ENCODE peak calls at places on chromosomes 6 and 20, in four cellular contexts. I is suprapubic skin, P is GM06990, Z is foreskin fibroblast. U is an unnamed sample.

GRCh38 chr20:10902836-10903410 is 229.1 kb upstream of the JAG1 start:
- DNase-seq in P (no peak), Z (peak; percentile 54), I (no peak), U (no peak)

GRCh38 chr20:8795404-8795803 is 273.5 kb upstream of the PLCB4 start:
- DNase-seq in P (no peak), I (no peak), Z (no peak), U (no peak)

GRCh38 chr6:106421491-106421890 is 61.0 kb downstream of the CRYBG1 start:
- DNase-seq in Z (peak; percentile 13), I (no peak), P (no peak), U (no peak)

GRCh38 chr6:107064579-107065065 is 36.6 kb downstream of the MTRES1 start:
- DNase-seq in P (no peak), Z (peak; percentile 56), I (no peak), U (no peak)

GRCh38 chr6:15020114-15020770 is 225.6 kb upstream of the JARID2 start:
- DNase-seq in I (no peak), P (no peak), Z (no peak), U (no peak)

GRCh38 chr6:26457407-26457795 is 354 bp upstream of the BTN2A1 start:
- DNase-seq in P (peak; percentile 41), I (no peak), Z (no peak), U (no peak)

GRCh38 chr20:6008254-6008653 is 45.6 kb downstream of the LRRN4 start:
- DNase-seq in I (peak; percentile 81), P (no peak), Z (peak; percentile 95), U (no peak)

GRCh38 chr20:64138276-64138815 is 25.9 kb upstream of the MYT1 start:
- DNase-seq in Z (no peak), I (peak; percentile 14), P (no peak), U (no peak)

GRCh38 chr6:105869835-105870506 is 216.2 kb upstream of the PRDM1 start:
- DNase-seq in I (no peak), P (no peak), Z (no peak), U (no peak)

GRCh38 chr6:47168176-47168575 is 126.0 kb upstream of the ADGRF1 start:
- DNase-seq in I (no peak), Z (peak; percentile 98), P (no peak), U (no peak)

GRCh38 chr6:30615219-30615957 is 1.7 kb downstream of the PPP1R10 start:
- DNase-seq in Z (peak; percentile 85), P (peak; percentile 49), I (no peak), U (no peak)

GRCh38 chr20:50020283-50020682 is 37.5 kb downstream of the SNAI1 start:
- DNase-seq in Z (peak; percentile 70), P (no peak), I (no peak), U (no peak)

GRCh38 chr6:112331306-112331705 is 15.8 kb upstream of the RFPL4B start:
- DNase-seq in I (no peak), Z (peak; percentile 78), P (no peak), U (no peak)

GRCh38 chr6:112330877-112331260 is 16.3 kb upstream of the RFPL4B start:
- DNase-seq in I (no peak), Z (no peak), P (no peak), U (no peak)

GRCh38 chr6:112325449-112325848 is 21.7 kb upstream of the RFPL4B start:
- DNase-seq in Z (no peak), I (no peak), P (no peak), U (no peak)

GRCh38 chr6:112332274-112332673 is 14.9 kb upstream of the RFPL4B start:
- DNase-seq in P (no peak), Z (peak; percentile 88), I (no peak), U (no peak)

DNA sequence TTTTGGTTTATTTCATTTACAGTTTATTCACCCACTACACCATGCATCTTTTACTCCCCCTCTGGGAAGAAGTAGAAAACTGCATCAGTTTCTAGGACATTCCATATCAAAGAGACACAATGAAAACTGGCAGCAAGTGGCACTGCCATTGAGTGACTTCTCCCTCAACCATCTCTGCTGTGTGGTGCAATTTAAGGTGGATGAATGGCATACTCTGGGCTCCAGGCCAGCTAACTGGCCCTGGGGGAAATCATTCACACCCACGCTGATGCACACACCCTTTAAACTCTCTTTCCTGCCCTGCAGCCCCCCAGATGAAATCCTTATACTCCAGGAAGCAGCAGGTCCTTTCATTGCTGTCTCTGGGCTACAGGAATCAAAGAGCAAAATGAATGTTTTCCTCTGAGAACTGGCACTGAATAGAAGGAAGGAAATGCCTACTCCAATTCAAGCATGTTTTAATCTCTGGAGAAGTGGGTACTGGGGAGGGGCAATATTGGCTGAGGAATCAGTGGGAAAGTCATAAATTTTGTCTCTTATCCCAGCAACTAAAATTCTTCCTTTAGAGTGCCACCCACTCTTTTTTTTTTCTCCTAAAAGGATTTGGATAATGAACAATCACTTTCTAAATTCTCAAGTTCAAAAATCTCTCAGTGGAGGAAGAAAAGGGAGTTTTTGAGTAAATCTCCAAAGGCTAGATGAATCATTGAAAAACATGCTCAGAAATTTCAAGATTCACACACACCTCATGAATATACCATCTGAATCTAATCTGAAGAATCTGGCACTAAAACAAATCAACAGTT is 16.9 kb upstream of the RFPL4B start:
- DNase-seq in I (no peak), Z (peak; percentile 82), P (no peak), U (no peak)
- TF ChIP-seq CTCF in I (no peak), Z (peak; percentile 28), P (no peak), U (no peak)

DNA sequence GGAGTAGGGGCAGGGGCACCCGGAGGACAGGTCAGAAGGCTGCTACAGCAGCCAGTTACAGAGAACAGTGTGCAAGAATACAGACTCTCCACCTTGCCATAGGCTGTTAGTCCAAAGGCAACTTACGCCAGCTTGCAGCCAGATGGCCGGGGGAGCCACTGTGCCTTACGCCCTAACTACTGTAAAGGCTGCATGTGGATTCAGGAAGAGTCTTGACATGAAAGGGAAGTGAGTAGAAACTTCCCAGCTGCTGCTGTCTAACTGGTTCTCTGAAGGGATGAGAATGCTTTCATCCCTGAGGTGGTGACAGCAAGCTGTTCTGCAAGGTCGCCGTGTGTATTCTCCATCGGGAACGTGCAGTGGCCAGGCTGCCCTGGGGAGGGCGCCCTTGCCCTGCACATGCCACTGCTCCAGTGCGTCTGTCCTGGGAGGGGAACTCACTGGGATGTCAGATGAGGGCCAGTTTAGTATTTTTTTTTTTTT is 46.1 kb downstream of the LYRM4 start:
- DNase-seq in P (peak; percentile 51), I (no peak), Z (peak; percentile 79), U (no peak)
- TF ChIP-seq CTCF in P (peak; percentile 78), I (no peak), Z (peak; percentile 58), U (peak; percentile 66)

DNA sequence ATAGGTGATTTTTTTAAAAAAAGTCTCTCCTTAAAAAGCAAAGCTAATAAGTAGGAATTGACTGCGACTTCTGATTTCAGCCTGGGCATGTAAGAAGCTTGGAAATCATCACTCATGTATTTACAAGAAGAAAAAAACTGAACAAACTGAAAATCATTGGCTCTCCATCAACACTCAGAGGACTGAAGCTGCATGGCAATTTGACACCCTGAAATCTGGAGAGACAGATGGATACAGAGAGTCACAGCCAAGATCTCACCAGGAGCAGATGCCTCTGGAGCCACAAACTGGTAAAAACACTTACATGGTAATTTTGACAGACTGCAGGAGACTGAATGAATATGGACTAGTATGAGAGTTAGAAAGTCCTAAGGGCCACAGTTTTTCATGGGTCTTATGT is 191.2 kb upstream of the TCF21 start:
- DNase-seq in I (no peak), Z (peak; percentile 38), P (no peak), U (no peak)
- TF ChIP-seq CTCF in I (no peak), Z (no peak), P (no peak), U (no peak)

GRCh38 chr6:159118941-159119340 is 50.3 kb upstream of the FNDC1 start:
- DNase-seq in I (no peak), Z (no peak), P (no peak), U (no peak)
- TF ChIP-seq CTCF in I (no peak), Z (no peak), P (no peak), U (no peak)

DNA sequence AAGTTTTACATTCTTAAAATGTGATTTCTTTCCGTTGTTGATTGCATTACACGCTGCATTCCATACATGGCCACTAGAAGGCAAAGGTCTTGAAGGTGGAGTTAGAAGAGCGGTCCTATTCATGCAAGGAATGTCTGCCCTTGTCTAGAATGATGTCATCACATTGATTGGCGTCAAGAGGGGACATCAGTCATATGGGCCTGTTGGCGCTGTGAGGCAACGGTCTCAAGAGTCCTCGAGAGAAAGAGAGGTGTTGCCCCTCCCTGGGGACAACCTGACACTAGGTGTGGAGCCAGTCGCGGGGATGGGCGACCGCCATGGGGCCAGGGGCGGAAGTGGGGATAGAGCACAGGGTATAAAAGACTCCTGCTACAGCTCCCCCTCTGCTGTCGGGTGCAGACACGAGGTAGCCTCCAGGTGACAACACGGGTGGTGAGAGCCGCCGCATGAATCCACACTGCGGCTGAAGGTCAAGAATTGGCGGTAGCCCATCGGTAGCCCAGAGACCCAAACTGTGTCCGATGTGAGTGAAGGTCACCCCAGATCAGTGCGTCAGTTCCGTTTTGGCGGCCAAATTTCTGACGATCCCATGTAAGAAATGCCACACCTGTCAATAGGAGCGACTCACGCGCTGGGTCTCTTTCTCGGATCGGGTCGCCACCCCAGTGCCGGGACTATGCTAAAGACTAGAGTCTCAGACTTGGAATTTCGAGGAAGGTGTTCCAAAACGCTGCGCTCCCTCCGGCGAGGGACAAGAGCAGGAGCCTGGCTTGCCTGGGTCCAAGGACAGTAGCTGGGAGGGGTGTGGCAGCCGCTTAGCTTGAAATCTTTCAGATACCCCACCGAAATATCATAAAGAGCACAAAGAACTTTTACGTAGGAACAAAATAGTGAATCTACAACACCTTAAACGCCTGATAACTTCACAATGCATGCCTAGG is 93.2 kb upstream of the ZNF184 start:
- DNase-seq in P (peak; percentile 41), I (no peak), Z (no peak), U (no peak)
- TF ChIP-seq CTCF in P (no peak), I (no peak), Z (no peak), U (no peak)

GRCh38 chr6:44232676-44233559 is 9.5 kb downstream of the SLC29A1 start:
- DNase-seq in P (no peak), I (no peak), Z (no peak), U (no peak)
- TF ChIP-seq CTCF in P (no peak), I (no peak), Z (no peak), U (no peak)

GRCh38 chr20:58019027-58019849 is 209.2 kb downstream of the ANKRD60 start:
- DNase-seq in Z (peak; percentile 66), I (no peak), P (no peak), U (no peak)
- TF ChIP-seq CTCF in Z (no peak), I (no peak), P (no peak), U (no peak)